ENCODE peak calls at places on chromosomes 16 and 17, in four cellular contexts. One of them, this sample, is unnamed.

GRCh38 chr16:1688807-1689560 is 10.9 kb downstream of the JPT2 start:
- DNase-seq in SK-N-SH: no peak
- DNase-seq in HepG2: peak
- DNase-seq in K562: no peak
- DNase-seq in this sample: no peak

GRCh38 chr16:18983565-18984424 is at the start of gene TMC7:
- DNase-seq in SK-N-SH: peak
- DNase-seq in HepG2: peak
- DNase-seq in K562: peak
- DNase-seq in this sample: peak

GRCh38 chr16:2486645-2487516 is 12.0 kb downstream of the TBC1D24 start:
- DNase-seq in SK-N-SH: no peak
- DNase-seq in HepG2: no peak
- DNase-seq in K562: no peak
- DNase-seq in this sample: no peak

GRCh38 chr17:19763416-19763815 is 15.3 kb upstream of the ALDH3A1 start:
- DNase-seq in SK-N-SH: no peak
- DNase-seq in HepG2: no peak
- DNase-seq in K562: no peak
- DNase-seq in this sample: no peak

GRCh38 chr17:22703204-22703603 is 1010.9 kb downstream of the KCNJ18 start:
- DNase-seq in SK-N-SH: peak
- DNase-seq in HepG2: no peak
- DNase-seq in K562: peak
- DNase-seq in this sample: no peak

GRCh38 chr16:75624921-75625334 is 1.8 kb upstream of the ADAT1 start:
- DNase-seq in SK-N-SH: no peak
- DNase-seq in HepG2: peak
- DNase-seq in K562: peak
- DNase-seq in this sample: no peak

GRCh38 chr17:67412057-67412456 is 35.0 kb downstream of the PITPNC1 start:
- DNase-seq in SK-N-SH: no peak
- DNase-seq in HepG2: no peak
- DNase-seq in K562: no peak
- DNase-seq in this sample: no peak

GRCh38 chr16:48542020-48542473 is 67.9 kb downstream of the N4BP1 start:
- DNase-seq in SK-N-SH: peak
- DNase-seq in HepG2: no peak
- DNase-seq in K562: no peak
- DNase-seq in this sample: no peak

GRCh38 chr16:88872650-88873331 is 6.3 kb upstream of the PABPN1L start:
- DNase-seq in SK-N-SH: no peak
- DNase-seq in HepG2: no peak
- DNase-seq in K562: no peak
- DNase-seq in this sample: no peak

GRCh38 chr17:56262854-56263253 is 109.6 kb downstream of the ANKFN1 start:
- DNase-seq in SK-N-SH: no peak
- DNase-seq in HepG2: no peak
- DNase-seq in K562: no peak
- DNase-seq in this sample: no peak

GRCh38 chr16:25124503-25124902 is 13.0 kb downstream of the LCMT1 start:
- DNase-seq in SK-N-SH: no peak
- DNase-seq in HepG2: no peak
- DNase-seq in K562: no peak
- DNase-seq in this sample: no peak

GRCh38 chr17:13931752-13932477 is 137.4 kb upstream of the COX10 start:
- DNase-seq in SK-N-SH: no peak
- DNase-seq in HepG2: no peak
- DNase-seq in K562: no peak
- DNase-seq in this sample: peak

GRCh38 chr17:61536417-61536955 is 54.5 kb downstream of the NACA2 start:
- DNase-seq in SK-N-SH: no peak
- DNase-seq in HepG2: no peak
- DNase-seq in K562: no peak
- DNase-seq in this sample: no peak

GRCh38 chr17:19645608-19646250 is 2.8 kb upstream of the ALDH3A2 start:
- DNase-seq in SK-N-SH: peak
- DNase-seq in HepG2: peak
- DNase-seq in K562: peak
- DNase-seq in this sample: peak

GRCh38 chr17:33940769-33941168 is 314.3 kb upstream of the CCL2 start:
- DNase-seq in SK-N-SH: no peak
- DNase-seq in HepG2: no peak
- DNase-seq in K562: no peak
- DNase-seq in this sample: no peak

GRCh38 chr17:51397361-51398127 is 137.2 kb downstream of the UTP18 start:
- DNase-seq in SK-N-SH: no peak
- DNase-seq in HepG2: no peak
- DNase-seq in K562: no peak
- DNase-seq in this sample: no peak

GRCh38 chr16:27431773-27432599 is 30.0 kb downstream of the IL21R start:
- DNase-seq in SK-N-SH: no peak
- DNase-seq in HepG2: no peak
- DNase-seq in K562: no peak
- DNase-seq in this sample: no peak

GRCh38 chr17:62713096-62713870 is 85.8 kb downstream of the MRC2 start:
- DNase-seq in SK-N-SH: no peak
- DNase-seq in HepG2: no peak
- DNase-seq in K562: no peak
- DNase-seq in this sample: no peak

GRCh38 chr16:86365513-86366040 is 144.8 kb upstream of the FOXF1 start:
- DNase-seq in SK-N-SH: no peak
- DNase-seq in HepG2: no peak
- DNase-seq in K562: no peak
- DNase-seq in this sample: no peak

GRCh38 chr16:73152731-73153130 is 104.8 kb upstream of the ZFHX3 start:
- DNase-seq in SK-N-SH: peak
- DNase-seq in HepG2: peak
- DNase-seq in K562: no peak
- DNase-seq in this sample: peak

GRCh38 chr16:57999366-57999970 is 1.0 kb downstream of the ZNF319 start:
- DNase-seq in SK-N-SH: peak
- DNase-seq in HepG2: peak
- DNase-seq in K562: no peak
- DNase-seq in this sample: no peak

GRCh38 chr17:333626-334396 is 18.8 kb downstream of the RPH3AL start:
- DNase-seq in SK-N-SH: peak
- DNase-seq in HepG2: no peak
- DNase-seq in K562: peak
- DNase-seq in this sample: peak

GRCh38 chr17:66313995-66314659 is 11.7 kb downstream of the PRKCA start:
- DNase-seq in SK-N-SH: peak
- DNase-seq in HepG2: no peak
- DNase-seq in K562: no peak
- DNase-seq in this sample: no peak

GRCh38 chr16:85781685-85782370 is 17.5 kb downstream of the EMC8 start:
- DNase-seq in SK-N-SH: no peak
- DNase-seq in HepG2: peak
- DNase-seq in K562: no peak
- DNase-seq in this sample: no peak

GRCh38 chr17:80827646-80828643 is 163.7 kb upstream of the CHMP6 start:
- DNase-seq in SK-N-SH: no peak
- DNase-seq in HepG2: no peak
- DNase-seq in K562: no peak
- DNase-seq in this sample: peak

GRCh38 chr17:32777436-32777835 is 99.5 kb downstream of the MYO1D start:
- DNase-seq in SK-N-SH: no peak
- DNase-seq in HepG2: no peak
- DNase-seq in K562: no peak
- DNase-seq in this sample: no peak

GRCh38 chr17:43014020-43014615 is 7.5 kb downstream of the IFI35 start:
- DNase-seq in SK-N-SH: no peak
- DNase-seq in HepG2: no peak
- DNase-seq in K562: no peak
- DNase-seq in this sample: no peak

GRCh38 chr16:81278526-81278925 is 36.2 kb upstream of the GAN start:
- DNase-seq in SK-N-SH: no peak
- DNase-seq in HepG2: no peak
- DNase-seq in K562: no peak
- DNase-seq in this sample: no peak

GRCh38 chr17:38444151-38444550 is 15.9 kb downstream of the ARHGAP23 start:
- DNase-seq in SK-N-SH: peak
- DNase-seq in HepG2: peak
- DNase-seq in K562: peak
- DNase-seq in this sample: peak

GRCh38 chr17:78957076-78957475 is 22.6 kb downstream of the LGALS3BP start:
- DNase-seq in SK-N-SH: no peak
- DNase-seq in HepG2: no peak
- DNase-seq in K562: no peak
- DNase-seq in this sample: no peak

GRCh38 chr17:73645050-73645871 is 1.0 kb upstream of the SDK2 start:
- DNase-seq in SK-N-SH: peak
- DNase-seq in HepG2: no peak
- DNase-seq in K562: no peak
- DNase-seq in this sample: peak

GRCh38 chr17:17457680-17458079 is 19.1 kb upstream of the MED9 start:
- DNase-seq in SK-N-SH: no peak
- DNase-seq in HepG2: no peak
- DNase-seq in K562: no peak
- DNase-seq in this sample: no peak

GRCh38 chr17:81153340-81153803 is 11.9 kb upstream of the PVALEF start:
- DNase-seq in SK-N-SH: peak
- DNase-seq in HepG2: no peak
- DNase-seq in K562: peak
- DNase-seq in this sample: no peak

GRCh38 chr17:44558349-44559287 is 1.3 kb downstream of the FZD2 start:
- DNase-seq in SK-N-SH: no peak
- DNase-seq in HepG2: no peak
- DNase-seq in K562: no peak
- DNase-seq in this sample: peak

GRCh38 chr17:17109896-17110295 is 67.6 kb downstream of the MPRIP start:
- DNase-seq in SK-N-SH: no peak
- DNase-seq in HepG2: no peak
- DNase-seq in K562: no peak
- DNase-seq in this sample: no peak

GRCh38 chr17:40945414-40945813 is 8.0 kb upstream of the KRT23 start:
- DNase-seq in SK-N-SH: no peak
- DNase-seq in HepG2: peak
- DNase-seq in K562: no peak
- DNase-seq in this sample: no peak

GRCh38 chr17:64491034-64491860 is 5.6 kb downstream of the POLG2 start:
- DNase-seq in SK-N-SH: no peak
- DNase-seq in HepG2: peak
- DNase-seq in K562: no peak
- DNase-seq in this sample: peak

GRCh38 chr16:4114257-4115208 is 1.7 kb downstream of the ADCY9 start:
- DNase-seq in SK-N-SH: no peak
- DNase-seq in HepG2: no peak
- DNase-seq in K562: no peak
- DNase-seq in this sample: peak
- TF ChIP-seq MAX in SK-N-SH: no peak
- TF ChIP-seq MAX in HepG2: peak
- TF ChIP-seq MAX in K562: no peak
- TF ChIP-seq MAX in this sample: no peak

GRCh38 chr17:77489898-77490265 is 349.1 kb downstream of the SEC14L1 start:
- DNase-seq in SK-N-SH: no peak
- DNase-seq in HepG2: no peak
- DNase-seq in K562: no peak
- DNase-seq in this sample: no peak
- TF ChIP-seq FOXJ3 in SK-N-SH: no peak
- TF ChIP-seq FOXJ3 in HepG2: no peak
- TF ChIP-seq FOXJ3 in K562: no peak
- TF ChIP-seq FOXJ3 in this sample: no peak

GRCh38 chr16:56226187-56226586 is 34.9 kb downstream of the GNAO1 start:
- DNase-seq in SK-N-SH: no peak
- DNase-seq in HepG2: no peak
- DNase-seq in K562: no peak
- DNase-seq in this sample: no peak
- TF ChIP-seq MAX in SK-N-SH: no peak
- TF ChIP-seq MAX in HepG2: no peak
- TF ChIP-seq MAX in K562: no peak
- TF ChIP-seq MAX in this sample: no peak

GRCh38 chr17:48553837-48554236 is 8.9 kb upstream of the HOXB2 start:
- DNase-seq in SK-N-SH: no peak
- DNase-seq in HepG2: no peak
- DNase-seq in K562: no peak
- DNase-seq in this sample: no peak
- TF ChIP-seq FOXJ3 in SK-N-SH: no peak
- TF ChIP-seq FOXJ3 in HepG2: no peak
- TF ChIP-seq FOXJ3 in K562: no peak
- TF ChIP-seq FOXJ3 in this sample: no peak

GRCh38 chr17:4450710-4451316 is 17.1 kb downstream of the SPNS3 start:
- DNase-seq in SK-N-SH: no peak
- DNase-seq in HepG2: no peak
- DNase-seq in K562: no peak
- DNase-seq in this sample: no peak
- TF ChIP-seq MAX in SK-N-SH: no peak
- TF ChIP-seq MAX in HepG2: no peak
- TF ChIP-seq MAX in K562: no peak
- TF ChIP-seq MAX in this sample: no peak

GRCh38 chr16:15942901-15943690 is 6.3 kb upstream of the ABCC1 start:
- DNase-seq in SK-N-SH: peak
- DNase-seq in HepG2: no peak
- DNase-seq in K562: no peak
- DNase-seq in this sample: no peak
- TF ChIP-seq FOXJ3 in SK-N-SH: no peak
- TF ChIP-seq FOXJ3 in HepG2: no peak
- TF ChIP-seq FOXJ3 in K562: no peak
- TF ChIP-seq FOXJ3 in this sample: no peak

GRCh38 chr16:23174622-23175021 is 7.9 kb upstream of the SCNN1G start:
- DNase-seq in SK-N-SH: no peak
- DNase-seq in HepG2: no peak
- DNase-seq in K562: no peak
- DNase-seq in this sample: no peak
- TF ChIP-seq MAX in SK-N-SH: no peak
- TF ChIP-seq MAX in HepG2: no peak
- TF ChIP-seq MAX in K562: no peak
- TF ChIP-seq MAX in this sample: no peak

GRCh38 chr16:29114476-29115012 is 129.7 kb downstream of the LAT start:
- DNase-seq in SK-N-SH: no peak
- DNase-seq in HepG2: no peak
- DNase-seq in K562: no peak
- DNase-seq in this sample: no peak
- TF ChIP-seq FOXJ3 in SK-N-SH: no peak
- TF ChIP-seq FOXJ3 in HepG2: no peak
- TF ChIP-seq FOXJ3 in K562: no peak
- TF ChIP-seq FOXJ3 in this sample: no peak